ENCODE peak calls at places on chromosomes 6 and 20, in five cellular contexts. One of them, this sample, is unnamed.

GRCh38 chr6:89400050-89400449 is 12.0 kb downstream of the RRAGD start:
- DNase-seq in CD8-positive, alpha-beta memory T cell: no peak
- DNase-seq in neural progenitor cell: no peak
- DNase-seq in kidney: no peak
- DNase-seq in bronchial epithelial cell: no peak
- DNase-seq in this sample: no peak

GRCh38 chr6:37565267-37566208 is 65.8 kb upstream of the CCDC167 start:
- DNase-seq in bronchial epithelial cell: no peak
- DNase-seq in neural progenitor cell: peak; percentile 96
- DNase-seq in kidney: no peak
- DNase-seq in CD8-positive, alpha-beta memory T cell: no peak
- DNase-seq in this sample: no peak

GRCh38 chr6:26195376-26195923 is 108.2 kb downstream of the HFE start:
- DNase-seq in CD8-positive, alpha-beta memory T cell: peak; percentile 80
- DNase-seq in kidney: peak; percentile 96
- DNase-seq in neural progenitor cell: peak; percentile 87
- DNase-seq in bronchial epithelial cell: peak; percentile 92
- DNase-seq in this sample: peak; percentile 93

GRCh38 chr20:32539063-32539816 is 45.9 kb downstream of the NOL4L start:
- DNase-seq in kidney: no peak
- DNase-seq in neural progenitor cell: no peak
- DNase-seq in bronchial epithelial cell: no peak
- DNase-seq in CD8-positive, alpha-beta memory T cell: no peak
- DNase-seq in this sample: peak; percentile 30

GRCh38 chr20:16615199-16615598 is 42.0 kb upstream of the KIF16B start:
- DNase-seq in bronchial epithelial cell: peak; percentile 81
- DNase-seq in neural progenitor cell: no peak
- DNase-seq in CD8-positive, alpha-beta memory T cell: no peak
- DNase-seq in kidney: no peak
- DNase-seq in this sample: no peak

GRCh38 chr6:166813461-166813860 is 142.9 kb downstream of the RNASET2 start:
- DNase-seq in kidney: no peak
- DNase-seq in CD8-positive, alpha-beta memory T cell: no peak
- DNase-seq in bronchial epithelial cell: no peak
- DNase-seq in neural progenitor cell: no peak
- DNase-seq in this sample: no peak

GRCh38 chr20:22466447-22467171 is 117.8 kb downstream of the FOXA2 start:
- DNase-seq in kidney: no peak
- DNase-seq in bronchial epithelial cell: no peak
- DNase-seq in neural progenitor cell: no peak
- DNase-seq in CD8-positive, alpha-beta memory T cell: no peak
- DNase-seq in this sample: no peak

GRCh38 chr20:385448-385847 is 4.9 kb downstream of the TRIB3 start:
- DNase-seq in bronchial epithelial cell: no peak
- DNase-seq in CD8-positive, alpha-beta memory T cell: no peak
- DNase-seq in kidney: no peak
- DNase-seq in neural progenitor cell: no peak
- DNase-seq in this sample: no peak

GRCh38 chr6:84432616-84433015 is 205.2 kb upstream of the CEP162 start:
- DNase-seq in CD8-positive, alpha-beta memory T cell: no peak
- DNase-seq in neural progenitor cell: no peak
- DNase-seq in kidney: no peak
- DNase-seq in bronchial epithelial cell: peak; percentile 29
- DNase-seq in this sample: no peak

GRCh38 chr20:9147553-9148024 is 78.7 kb downstream of the PLCB4 start:
- DNase-seq in neural progenitor cell: no peak
- DNase-seq in CD8-positive, alpha-beta memory T cell: no peak
- DNase-seq in kidney: no peak
- DNase-seq in bronchial epithelial cell: peak; percentile 61
- DNase-seq in this sample: no peak

GRCh38 chr6:91482498-91482897 is 895.6 kb upstream of the MAP3K7 start:
- DNase-seq in neural progenitor cell: no peak
- DNase-seq in bronchial epithelial cell: no peak
- DNase-seq in CD8-positive, alpha-beta memory T cell: no peak
- DNase-seq in kidney: no peak
- DNase-seq in this sample: no peak

GRCh38 chr6:5053864-5054426 is 31.2 kb upstream of the PPP1R3G start:
- DNase-seq in neural progenitor cell: no peak
- DNase-seq in CD8-positive, alpha-beta memory T cell: no peak
- DNase-seq in kidney: no peak
- DNase-seq in bronchial epithelial cell: no peak
- DNase-seq in this sample: no peak

GRCh38 chr6:49430187-49430586 is 32.9 kb downstream of the MMUT start:
- DNase-seq in neural progenitor cell: no peak
- DNase-seq in bronchial epithelial cell: peak; percentile 49
- DNase-seq in kidney: no peak
- DNase-seq in CD8-positive, alpha-beta memory T cell: no peak
- DNase-seq in this sample: no peak

GRCh38 chr20:62461834-62462233 is 14.0 kb downstream of the GATA5 start:
- DNase-seq in kidney: no peak
- DNase-seq in neural progenitor cell: no peak
- DNase-seq in bronchial epithelial cell: no peak
- DNase-seq in CD8-positive, alpha-beta memory T cell: no peak
- DNase-seq in this sample: no peak

GRCh38 chr20:51306081-51306480 is 236.4 kb downstream of the NFATC2 start:
- DNase-seq in bronchial epithelial cell: no peak
- DNase-seq in kidney: no peak
- DNase-seq in neural progenitor cell: no peak
- DNase-seq in CD8-positive, alpha-beta memory T cell: no peak
- DNase-seq in this sample: no peak

GRCh38 chr20:10922521-10922920 is 248.7 kb upstream of the JAG1 start:
- DNase-seq in neural progenitor cell: no peak
- DNase-seq in CD8-positive, alpha-beta memory T cell: no peak
- DNase-seq in bronchial epithelial cell: no peak
- DNase-seq in kidney: no peak
- DNase-seq in this sample: no peak

GRCh38 chr6:128150376-128150775 is 249.5 kb upstream of the THEMIS start:
- DNase-seq in CD8-positive, alpha-beta memory T cell: no peak
- DNase-seq in kidney: no peak
- DNase-seq in bronchial epithelial cell: no peak
- DNase-seq in neural progenitor cell: no peak
- DNase-seq in this sample: no peak

GRCh38 chr6:155185544-155185943 is 78.3 kb upstream of the CLDN20 start:
- DNase-seq in bronchial epithelial cell: peak; percentile 70
- DNase-seq in kidney: no peak
- DNase-seq in neural progenitor cell: peak; percentile 76
- DNase-seq in CD8-positive, alpha-beta memory T cell: no peak
- DNase-seq in this sample: no peak

GRCh38 chr6:79034865-79035264 is 43.2 kb downstream of the PHIP start:
- DNase-seq in kidney: no peak
- DNase-seq in CD8-positive, alpha-beta memory T cell: no peak
- DNase-seq in bronchial epithelial cell: peak; percentile 27
- DNase-seq in neural progenitor cell: no peak
- DNase-seq in this sample: no peak

GRCh38 chr6:40353967-40354452 is 233.2 kb downstream of the LRFN2 start:
- DNase-seq in bronchial epithelial cell: no peak
- DNase-seq in CD8-positive, alpha-beta memory T cell: no peak
- DNase-seq in kidney: no peak
- DNase-seq in neural progenitor cell: no peak
- DNase-seq in this sample: no peak

DNA sequence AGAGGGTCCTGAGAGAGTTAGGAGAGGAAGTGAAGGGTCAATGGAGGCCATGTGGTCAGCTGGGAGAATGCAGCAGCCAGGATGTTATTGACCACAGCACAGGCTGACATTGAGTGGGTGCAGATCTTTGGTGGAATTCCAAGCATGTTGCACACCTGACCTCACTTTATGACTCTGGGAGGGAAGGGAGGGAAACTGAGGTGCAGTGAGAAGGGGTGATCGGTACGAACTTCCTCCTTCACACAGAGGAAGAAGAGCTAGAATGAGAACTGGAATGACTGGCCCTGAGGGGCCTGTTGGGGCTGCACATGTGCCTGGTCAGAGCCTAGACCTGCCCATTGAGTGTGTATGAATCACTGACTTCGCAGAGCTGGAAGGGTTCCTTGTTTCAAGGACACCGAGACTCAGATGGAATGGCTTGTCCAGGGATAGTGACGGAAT is 9.8 kb downstream of the FAM83D start:
- DNase-seq in CD8-positive, alpha-beta memory T cell: no peak
- DNase-seq in bronchial epithelial cell: peak; percentile 78
- DNase-seq in kidney: no peak
- DNase-seq in neural progenitor cell: no peak
- DNase-seq in this sample: no peak
- H3K36me3 ChIP-seq in CD8-positive, alpha-beta memory T cell: no peaks in the 10 kb centered on the region
- H3K36me3 ChIP-seq in bronchial epithelial cell: no peaks in the 10 kb centered on the region
- H3K36me3 ChIP-seq in kidney: no peaks in the 10 kb centered on the region
- H3K36me3 ChIP-seq in neural progenitor cell: no peaks in the 10 kb centered on the region
- H3K36me3 ChIP-seq in this sample: no peaks in the 10 kb centered on the region

GRCh38 chr20:44200371-44200770 is 10.2 kb downstream of the OSER1 start:
- DNase-seq in bronchial epithelial cell: no peak
- DNase-seq in kidney: no peak
- DNase-seq in neural progenitor cell: no peak
- DNase-seq in CD8-positive, alpha-beta memory T cell: no peak
- DNase-seq in this sample: no peak
- H3K36me3 ChIP-seq in bronchial epithelial cell: peaks cover 15% of the 10 kb centered on the region
- H3K36me3 ChIP-seq in kidney: peaks cover 77% of the 10 kb centered on the region
- H3K36me3 ChIP-seq in neural progenitor cell: peaks cover 10% of the 10 kb centered on the region
- H3K36me3 ChIP-seq in CD8-positive, alpha-beta memory T cell: peaks cover 63% of the 10 kb centered on the region
- H3K36me3 ChIP-seq in this sample: peaks cover 91% of the 10 kb centered on the region

GRCh38 chr20:56517641-56518040 is 6.9 kb upstream of the FAM209A start:
- DNase-seq in bronchial epithelial cell: no peak
- DNase-seq in kidney: no peak
- DNase-seq in neural progenitor cell: no peak
- DNase-seq in CD8-positive, alpha-beta memory T cell: no peak
- DNase-seq in this sample: no peak

GRCh38 chr20:56515657-56516381 is 8.7 kb upstream of the FAM209A start:
- DNase-seq in neural progenitor cell: no peak
- DNase-seq in bronchial epithelial cell: peak; percentile 1
- DNase-seq in kidney: no peak
- DNase-seq in CD8-positive, alpha-beta memory T cell: no peak
- DNase-seq in this sample: no peak

GRCh38 chr20:56517211-56517610 is 7.3 kb upstream of the FAM209A start:
- DNase-seq in neural progenitor cell: no peak
- DNase-seq in CD8-positive, alpha-beta memory T cell: no peak
- DNase-seq in bronchial epithelial cell: no peak
- DNase-seq in kidney: no peak
- DNase-seq in this sample: no peak

GRCh38 chr20:56518126-56518525 is 6.4 kb upstream of the FAM209A start:
- DNase-seq in kidney: no peak
- DNase-seq in CD8-positive, alpha-beta memory T cell: no peak
- DNase-seq in bronchial epithelial cell: no peak
- DNase-seq in neural progenitor cell: no peak
- DNase-seq in this sample: no peak

DNA sequence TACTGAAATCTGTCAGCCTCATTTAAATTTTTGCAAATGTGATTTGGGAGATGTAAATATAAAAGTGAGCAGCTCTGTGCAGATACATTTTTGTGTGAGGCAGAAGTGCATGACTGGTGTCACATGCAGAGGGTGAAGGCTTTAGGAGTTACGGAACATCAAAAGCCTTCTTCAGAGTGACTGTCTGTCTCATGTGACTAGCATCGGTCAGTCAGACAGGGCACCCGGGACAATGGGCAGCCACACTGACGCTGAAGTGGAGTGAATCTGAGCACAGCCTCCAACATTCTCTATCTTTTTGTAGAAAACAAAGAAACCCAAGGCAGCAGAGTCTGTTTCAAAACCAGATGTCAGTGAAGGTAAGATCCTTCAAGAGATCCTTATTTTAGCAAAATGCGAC is 7.9 kb upstream of the FAM209A start:
- DNase-seq in CD8-positive, alpha-beta memory T cell: no peak
- DNase-seq in bronchial epithelial cell: no peak
- DNase-seq in kidney: no peak
- DNase-seq in neural progenitor cell: no peak
- DNase-seq in this sample: no peak
- H3K36me3 ChIP-seq in CD8-positive, alpha-beta memory T cell: peaks cover 40% of the 10 kb centered on the region
- H3K36me3 ChIP-seq in bronchial epithelial cell: peaks cover 13% of the 10 kb centered on the region
- H3K36me3 ChIP-seq in kidney: peaks cover 49% of the 10 kb centered on the region
- H3K36me3 ChIP-seq in neural progenitor cell: no peaks in the 10 kb centered on the region
- H3K36me3 ChIP-seq in this sample: no peaks in the 10 kb centered on the region

DNA sequence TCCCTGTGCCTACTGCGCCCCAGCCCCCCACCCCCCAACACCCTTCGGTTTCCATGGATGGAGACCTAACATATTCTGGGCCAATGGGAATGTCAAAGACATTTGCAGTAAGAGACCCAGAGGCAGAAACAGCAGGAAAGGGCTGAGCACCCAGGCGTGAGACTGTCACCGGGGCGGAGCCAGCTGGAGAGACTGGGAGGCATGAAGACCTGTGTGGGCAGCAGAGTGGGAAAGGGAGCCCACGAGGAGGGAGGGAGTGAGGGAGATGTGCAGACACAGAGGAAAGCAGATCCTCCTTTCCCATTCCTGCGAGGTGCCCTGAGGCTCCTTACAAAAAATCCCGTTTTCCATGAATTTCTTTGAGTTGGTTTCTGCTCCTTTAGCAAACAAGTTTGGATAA is 150.2 kb downstream of the FOXC1 start:
- DNase-seq in kidney: peak; percentile 83
- DNase-seq in CD8-positive, alpha-beta memory T cell: no peak
- DNase-seq in bronchial epithelial cell: no peak
- DNase-seq in neural progenitor cell: no peak
- DNase-seq in this sample: no peak
- H3K36me3 ChIP-seq in kidney: no peaks in the 10 kb centered on the region
- H3K36me3 ChIP-seq in CD8-positive, alpha-beta memory T cell: no peaks in the 10 kb centered on the region
- H3K36me3 ChIP-seq in bronchial epithelial cell: no peaks in the 10 kb centered on the region
- H3K36me3 ChIP-seq in neural progenitor cell: no peaks in the 10 kb centered on the region
- H3K36me3 ChIP-seq in this sample: no peaks in the 10 kb centered on the region

DNA sequence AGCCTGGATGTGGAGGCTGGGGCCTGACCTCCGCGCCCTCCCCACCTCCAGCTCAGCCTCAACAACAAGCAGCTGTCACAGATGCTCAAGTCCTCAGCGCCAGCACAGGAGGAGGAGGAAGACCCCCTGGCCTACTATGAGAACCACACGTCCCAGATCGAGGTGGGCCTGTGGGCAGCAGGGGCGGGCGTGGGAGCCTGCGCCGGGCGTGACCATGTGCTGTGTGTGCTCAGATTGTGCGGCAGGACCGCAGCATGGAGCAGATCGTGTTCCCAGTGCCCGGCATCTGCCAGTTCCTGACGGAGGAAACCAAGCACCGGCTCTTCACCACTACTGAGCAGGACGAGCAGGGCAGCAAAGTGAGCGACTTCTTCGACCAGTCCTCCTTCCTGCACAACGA is 23.5 kb downstream of the UQCC2 start:
- DNase-seq in kidney: peak; percentile 55
- DNase-seq in bronchial epithelial cell: no peak
- DNase-seq in CD8-positive, alpha-beta memory T cell: no peak
- DNase-seq in neural progenitor cell: no peak
- DNase-seq in this sample: no peak
- H3K36me3 ChIP-seq in kidney: no peaks in the 10 kb centered on the region
- H3K36me3 ChIP-seq in bronchial epithelial cell: peaks cover 80% of the 10 kb centered on the region
- H3K36me3 ChIP-seq in CD8-positive, alpha-beta memory T cell: peaks cover 48% of the 10 kb centered on the region
- H3K36me3 ChIP-seq in neural progenitor cell: no peaks in the 10 kb centered on the region
- H3K36me3 ChIP-seq in this sample: peaks cover 46% of the 10 kb centered on the region

This sample was measured in heart left ventricle.